ENCODE peak calls at places on chromosomes 16 and 17, in eight cellular contexts. One of them, this sample, is unnamed.

GRCh38 chr17:66663041-66663494 is 171.8 kb upstream of the CACNG5 start:
- DNase-seq in uterus: no peak
- DNase-seq in body of pancreas: no peak
- DNase-seq in ovary: no peak
- DNase-seq in A549: no peak
- DNase-seq in sigmoid colon: no peak
- DNase-seq in HCT116: no peak
- DNase-seq in upper lobe of left lung: no peak
- DNase-seq in this sample: no peak

GRCh38 chr17:882827-883585 is 96.6 kb downstream of the NXN start:
- DNase-seq in uterus: peak
- DNase-seq in body of pancreas: peak
- DNase-seq in ovary: peak
- DNase-seq in A549: no peak
- DNase-seq in sigmoid colon: peak
- DNase-seq in HCT116: no peak
- DNase-seq in upper lobe of left lung: peak
- DNase-seq in this sample: peak

GRCh38 chr17:69268442-69269068 is 39.9 kb upstream of the ABCA10 start:
- DNase-seq in uterus: no peak
- DNase-seq in body of pancreas: no peak
- DNase-seq in ovary: no peak
- DNase-seq in A549: no peak
- DNase-seq in sigmoid colon: no peak
- DNase-seq in HCT116: no peak
- DNase-seq in upper lobe of left lung: no peak
- DNase-seq in this sample: no peak

GRCh38 chr16:28321700-28322411 is 29.5 kb downstream of the SBK1 start:
- DNase-seq in uterus: no peak
- DNase-seq in body of pancreas: peak
- DNase-seq in ovary: no peak
- DNase-seq in A549: peak
- DNase-seq in sigmoid colon: no peak
- DNase-seq in HCT116: peak
- DNase-seq in upper lobe of left lung: no peak
- DNase-seq in this sample: no peak

GRCh38 chr17:42313389-42313772 is 25.1 kb downstream of the STAT5A start:
- DNase-seq in uterus: no peak
- DNase-seq in body of pancreas: no peak
- DNase-seq in ovary: no peak
- DNase-seq in A549: no peak
- DNase-seq in sigmoid colon: no peak
- DNase-seq in HCT116: no peak
- DNase-seq in upper lobe of left lung: no peak
- DNase-seq in this sample: no peak

GRCh38 chr17:78619334-78619733 is 42.1 kb upstream of the DNAH17 start:
- DNase-seq in uterus: no peak
- DNase-seq in body of pancreas: no peak
- DNase-seq in ovary: no peak
- DNase-seq in A549: no peak
- DNase-seq in sigmoid colon: no peak
- DNase-seq in HCT116: no peak
- DNase-seq in upper lobe of left lung: no peak
- DNase-seq in this sample: no peak

GRCh38 chr16:79532785-79533184 is 67.8 kb downstream of the MAF start:
- DNase-seq in uterus: no peak
- DNase-seq in body of pancreas: no peak
- DNase-seq in ovary: no peak
- DNase-seq in A549: no peak
- DNase-seq in sigmoid colon: no peak
- DNase-seq in HCT116: no peak
- DNase-seq in upper lobe of left lung: no peak
- DNase-seq in this sample: no peak

GRCh38 chr17:31722251-31723056 is 136.6 kb downstream of the COPRS start:
- DNase-seq in uterus: no peak
- DNase-seq in body of pancreas: peak
- DNase-seq in ovary: no peak
- DNase-seq in A549: no peak
- DNase-seq in sigmoid colon: no peak
- DNase-seq in HCT116: no peak
- DNase-seq in upper lobe of left lung: no peak
- DNase-seq in this sample: no peak

GRCh38 chr16:14302399-14303181 is 231.5 kb downstream of the MRTFB start:
- DNase-seq in uterus: peak
- DNase-seq in body of pancreas: peak
- DNase-seq in ovary: peak
- DNase-seq in A549: no peak
- DNase-seq in sigmoid colon: no peak
- DNase-seq in HCT116: no peak
- DNase-seq in upper lobe of left lung: no peak
- DNase-seq in this sample: peak

GRCh38 chr17:78127240-78127887 is 1.2 kb downstream of the TMC6 start:
- DNase-seq in uterus: no peak
- DNase-seq in body of pancreas: peak
- DNase-seq in ovary: no peak
- DNase-seq in A549: no peak
- DNase-seq in sigmoid colon: peak
- DNase-seq in HCT116: no peak
- DNase-seq in upper lobe of left lung: peak
- DNase-seq in this sample: no peak

GRCh38 chr17:75240394-75241142 is 20.8 kb downstream of the GGA3 start:
- DNase-seq in uterus: no peak
- DNase-seq in body of pancreas: peak
- DNase-seq in ovary: no peak
- DNase-seq in A549: peak
- DNase-seq in sigmoid colon: no peak
- DNase-seq in HCT116: peak
- DNase-seq in upper lobe of left lung: no peak
- DNase-seq in this sample: no peak

GRCh38 chr16:70737377-70738082 is 51.7 kb upstream of the MTSS2 start:
- DNase-seq in uterus: peak
- DNase-seq in body of pancreas: peak
- DNase-seq in ovary: peak
- DNase-seq in A549: no peak
- DNase-seq in sigmoid colon: peak
- DNase-seq in HCT116: no peak
- DNase-seq in upper lobe of left lung: peak
- DNase-seq in this sample: peak

GRCh38 chr17:44587339-44587738 is 30.1 kb downstream of the FZD2 start:
- DNase-seq in uterus: peak
- DNase-seq in body of pancreas: peak
- DNase-seq in ovary: peak
- DNase-seq in A549: peak
- DNase-seq in sigmoid colon: no peak
- DNase-seq in HCT116: peak
- DNase-seq in upper lobe of left lung: peak
- DNase-seq in this sample: no peak

GRCh38 chr17:40490289-40490853 is 11.1 kb downstream of the TNS4 start:
- DNase-seq in uterus: peak
- DNase-seq in body of pancreas: peak
- DNase-seq in ovary: no peak
- DNase-seq in A549: no peak
- DNase-seq in sigmoid colon: peak
- DNase-seq in HCT116: no peak
- DNase-seq in upper lobe of left lung: no peak
- DNase-seq in this sample: peak

GRCh38 chr17:75693500-75694481 is 26.7 kb downstream of the SAP30BP start:
- DNase-seq in uterus: peak
- DNase-seq in body of pancreas: peak
- DNase-seq in ovary: no peak
- DNase-seq in A549: peak
- DNase-seq in sigmoid colon: peak
- DNase-seq in HCT116: peak
- DNase-seq in upper lobe of left lung: peak
- DNase-seq in this sample: peak

GRCh38 chr17:31558748-31559646 is 167.5 kb downstream of the RAB11FIP4 start:
- DNase-seq in uterus: peak
- DNase-seq in body of pancreas: peak
- DNase-seq in ovary: peak
- DNase-seq in A549: peak
- DNase-seq in sigmoid colon: peak
- DNase-seq in HCT116: peak
- DNase-seq in upper lobe of left lung: peak
- DNase-seq in this sample: peak

GRCh38 chr16:75320435-75320834 is 69.0 kb upstream of the BCAR1 start:
- DNase-seq in uterus: no peak
- DNase-seq in body of pancreas: peak
- DNase-seq in ovary: no peak
- DNase-seq in A549: no peak
- DNase-seq in sigmoid colon: no peak
- DNase-seq in HCT116: no peak
- DNase-seq in upper lobe of left lung: no peak
- DNase-seq in this sample: no peak

GRCh38 chr17:28911411-28912045 is 8.6 kb upstream of the DHRS13 start:
- DNase-seq in uterus: no peak
- DNase-seq in body of pancreas: no peak
- DNase-seq in ovary: no peak
- DNase-seq in A549: no peak
- DNase-seq in sigmoid colon: no peak
- DNase-seq in HCT116: no peak
- DNase-seq in upper lobe of left lung: no peak
- DNase-seq in this sample: no peak

GRCh38 chr17:16002708-16003265 is 3.2 kb downstream of the TTC19 start:
- DNase-seq in uterus: no peak
- DNase-seq in body of pancreas: no peak
- DNase-seq in ovary: no peak
- DNase-seq in A549: no peak
- DNase-seq in sigmoid colon: no peak
- DNase-seq in HCT116: no peak
- DNase-seq in upper lobe of left lung: no peak
- DNase-seq in this sample: no peak

GRCh38 chr17:21125862-21126261 is 902 bp upstream of the DHRS7B start:
- DNase-seq in uterus: no peak
- DNase-seq in body of pancreas: no peak
- DNase-seq in ovary: no peak
- DNase-seq in A549: no peak
- DNase-seq in sigmoid colon: no peak
- DNase-seq in HCT116: no peak
- DNase-seq in upper lobe of left lung: peak
- DNase-seq in this sample: no peak

GRCh38 chr16:35570946-35571345 is 2111.5 kb downstream of the TP53TG3F start:
- DNase-seq in uterus: no peak
- DNase-seq in body of pancreas: no peak
- DNase-seq in ovary: no peak
- DNase-seq in A549: no peak
- DNase-seq in sigmoid colon: no peak
- DNase-seq in HCT116: no peak
- DNase-seq in upper lobe of left lung: no peak
- DNase-seq in this sample: no peak

GRCh38 chr17:10210151-10210574 is 11.8 kb upstream of the GAS7 start:
- DNase-seq in uterus: peak
- DNase-seq in body of pancreas: peak
- DNase-seq in ovary: no peak
- DNase-seq in A549: no peak
- DNase-seq in sigmoid colon: no peak
- DNase-seq in HCT116: no peak
- DNase-seq in upper lobe of left lung: no peak
- DNase-seq in this sample: no peak

GRCh38 chr16:49748322-49748721 is 107.6 kb downstream of the ZNF423 start:
- DNase-seq in uterus: peak
- DNase-seq in body of pancreas: peak
- DNase-seq in ovary: peak
- DNase-seq in A549: no peak
- DNase-seq in sigmoid colon: peak
- DNase-seq in HCT116: peak
- DNase-seq in upper lobe of left lung: no peak
- DNase-seq in this sample: no peak

GRCh38 chr17:1074886-1075665 is 78.1 kb downstream of the TIMM22 start:
- DNase-seq in uterus: no peak
- DNase-seq in body of pancreas: no peak
- DNase-seq in ovary: no peak
- DNase-seq in A549: no peak
- DNase-seq in sigmoid colon: no peak
- DNase-seq in HCT116: no peak
- DNase-seq in upper lobe of left lung: no peak
- DNase-seq in this sample: no peak

GRCh38 chr16:1048442-1049112 is 24.0 kb upstream of the SSTR5 start:
- DNase-seq in uterus: no peak
- DNase-seq in body of pancreas: peak
- DNase-seq in ovary: no peak
- DNase-seq in A549: peak
- DNase-seq in sigmoid colon: no peak
- DNase-seq in HCT116: no peak
- DNase-seq in upper lobe of left lung: no peak
- DNase-seq in this sample: no peak

GRCh38 chr16:22664132-22664531 is 149.8 kb upstream of the HS3ST2 start:
- DNase-seq in uterus: no peak
- DNase-seq in body of pancreas: no peak
- DNase-seq in ovary: no peak
- DNase-seq in A549: no peak
- DNase-seq in sigmoid colon: peak
- DNase-seq in HCT116: no peak
- DNase-seq in upper lobe of left lung: no peak
- DNase-seq in this sample: no peak
- TF ChIP-seq POLR2A in uterus: no peak
- TF ChIP-seq POLR2A in body of pancreas: no peak
- TF ChIP-seq POLR2A in ovary: no peak
- TF ChIP-seq POLR2A in A549: no peak
- TF ChIP-seq POLR2A in sigmoid colon: no peak
- TF ChIP-seq POLR2A in HCT116: no peak
- TF ChIP-seq POLR2A in upper lobe of left lung: no peak
- TF ChIP-seq POLR2A in this sample: no peak

DNA sequence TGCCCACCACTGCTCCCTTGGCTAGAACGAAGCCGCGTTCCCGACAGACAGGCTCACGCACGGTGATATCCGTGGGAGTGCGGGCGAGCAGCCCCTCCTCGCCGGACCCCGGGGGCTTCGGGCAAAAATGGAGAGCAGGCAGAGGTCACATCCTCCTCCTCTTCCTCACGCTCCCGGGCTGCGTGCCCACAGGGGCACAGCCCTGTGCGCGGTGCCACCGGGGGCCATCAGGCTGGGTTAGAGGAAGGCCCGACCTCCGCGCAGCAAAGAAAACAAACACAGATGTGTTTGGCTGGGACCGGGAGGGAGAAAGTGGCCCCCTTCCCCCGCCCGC is 519 bp upstream of the NTN1 start:
- DNase-seq in uterus: no peak
- DNase-seq in body of pancreas: no peak
- DNase-seq in ovary: no peak
- DNase-seq in A549: no peak
- DNase-seq in sigmoid colon: peak
- DNase-seq in HCT116: no peak
- DNase-seq in upper lobe of left lung: no peak
- DNase-seq in this sample: peak
- H3K4me3 ChIP-seq in uterus: peak
- H3K4me3 ChIP-seq in body of pancreas: peak
- H3K4me3 ChIP-seq in ovary: peak
- H3K4me3 ChIP-seq in A549: peak
- H3K4me3 ChIP-seq in sigmoid colon: peak
- H3K4me3 ChIP-seq in HCT116: peak
- H3K4me3 ChIP-seq in upper lobe of left lung: peak
- H3K4me3 ChIP-seq in this sample: peak

GRCh38 chr17:54891176-54891821 is 9.4 kb upstream of the TOM1L1 start:
- DNase-seq in uterus: no peak
- DNase-seq in body of pancreas: peak
- DNase-seq in ovary: no peak
- DNase-seq in A549: peak
- DNase-seq in sigmoid colon: no peak
- DNase-seq in HCT116: peak
- DNase-seq in upper lobe of left lung: no peak
- DNase-seq in this sample: no peak
- TF ChIP-seq CTCF in uterus: no peak
- TF ChIP-seq CTCF in body of pancreas: peak
- TF ChIP-seq CTCF in ovary: no peak
- TF ChIP-seq CTCF in A549: peak
- TF ChIP-seq CTCF in sigmoid colon: no peak
- TF ChIP-seq CTCF in HCT116: peak
- TF ChIP-seq CTCF in upper lobe of left lung: no peak
- TF ChIP-seq CTCF in this sample: no peak

GRCh38 chr16:11255737-11256656 is at the start of gene SOCS1:
- DNase-seq in uterus: peak
- DNase-seq in body of pancreas: peak
- DNase-seq in ovary: peak
- DNase-seq in A549: peak
- DNase-seq in sigmoid colon: peak
- DNase-seq in HCT116: peak
- DNase-seq in upper lobe of left lung: peak
- DNase-seq in this sample: peak
- TF ChIP-seq POLR2A in uterus: peak
- TF ChIP-seq POLR2A in body of pancreas: peak
- TF ChIP-seq POLR2A in ovary: peak
- TF ChIP-seq POLR2A in A549: peak
- TF ChIP-seq POLR2A in sigmoid colon: peak
- TF ChIP-seq POLR2A in HCT116: peak
- TF ChIP-seq POLR2A in upper lobe of left lung: peak
- TF ChIP-seq POLR2A in this sample: peak